ENCODE peak calls at places on chromosomes 12 and 14, in eight cellular contexts. One of them, this sample, is unnamed.

GRCh38 chr12:71900091-71900490 is 38.6 kb upstream of the TPH2 start:
- DNase-seq in MV-4-11: no peak
- DNase-seq in astrocyte of the cerebellum: no peak
- DNase-seq in posterior cingulate gyrus: no peak
- DNase-seq in foreskin fibroblast: peak; percentile 27
- DNase-seq in fibroblast of lung: peak; percentile 26
- DNase-seq in lung microvascular endothelial cell: peak; percentile 55
- DNase-seq in pancreas: no peak
- DNase-seq in this sample: no peak

GRCh38 chr12:102462803-102463499 is 17.4 kb downstream of the IGF1 start:
- DNase-seq in posterior cingulate gyrus: no peak
- DNase-seq in foreskin fibroblast: peak; percentile 35
- DNase-seq in fibroblast of lung: peak; percentile 82
- DNase-seq in astrocyte of the cerebellum: no peak
- DNase-seq in lung microvascular endothelial cell: peak; percentile 19
- DNase-seq in MV-4-11: no peak
- DNase-seq in pancreas: no peak
- DNase-seq in this sample: no peak

GRCh38 chr14:65252471-65253255 is 150.3 kb upstream of the MAX start:
- DNase-seq in posterior cingulate gyrus: no peak
- DNase-seq in MV-4-11: no peak
- DNase-seq in fibroblast of lung: no peak
- DNase-seq in astrocyte of the cerebellum: no peak
- DNase-seq in pancreas: no peak
- DNase-seq in lung microvascular endothelial cell: no peak
- DNase-seq in foreskin fibroblast: no peak
- DNase-seq in this sample: no peak

GRCh38 chr14:56972948-56973347 is 162.7 kb upstream of the OTX2 start:
- DNase-seq in fibroblast of lung: no peak
- DNase-seq in astrocyte of the cerebellum: no peak
- DNase-seq in lung microvascular endothelial cell: no peak
- DNase-seq in pancreas: no peak
- DNase-seq in MV-4-11: no peak
- DNase-seq in foreskin fibroblast: no peak
- DNase-seq in posterior cingulate gyrus: no peak
- DNase-seq in this sample: no peak

GRCh38 chr12:125187780-125188741 is 122.8 kb downstream of the AACS start:
- DNase-seq in astrocyte of the cerebellum: no peak
- DNase-seq in posterior cingulate gyrus: no peak
- DNase-seq in foreskin fibroblast: peak; percentile 19
- DNase-seq in fibroblast of lung: no peak
- DNase-seq in pancreas: no peak
- DNase-seq in lung microvascular endothelial cell: no peak
- DNase-seq in MV-4-11: no peak
- DNase-seq in this sample: no peak

GRCh38 chr14:59354666-59355065 is 110.5 kb downstream of the GPR135 start:
- DNase-seq in MV-4-11: no peak
- DNase-seq in lung microvascular endothelial cell: no peak
- DNase-seq in pancreas: no peak
- DNase-seq in astrocyte of the cerebellum: no peak
- DNase-seq in foreskin fibroblast: peak; percentile 88
- DNase-seq in fibroblast of lung: peak; percentile 75
- DNase-seq in posterior cingulate gyrus: no peak
- DNase-seq in this sample: no peak

GRCh38 chr12:112575559-112576067 is 156.9 kb downstream of the PTPN11 start:
- DNase-seq in lung microvascular endothelial cell: no peak
- DNase-seq in foreskin fibroblast: no peak
- DNase-seq in fibroblast of lung: no peak
- DNase-seq in astrocyte of the cerebellum: no peak
- DNase-seq in pancreas: no peak
- DNase-seq in MV-4-11: no peak
- DNase-seq in posterior cingulate gyrus: no peak
- DNase-seq in this sample: no peak

GRCh38 chr14:26888592-26888991 is 290.8 kb upstream of the NOVA1 start:
- DNase-seq in posterior cingulate gyrus: no peak
- DNase-seq in foreskin fibroblast: no peak
- DNase-seq in MV-4-11: no peak
- DNase-seq in pancreas: no peak
- DNase-seq in astrocyte of the cerebellum: no peak
- DNase-seq in fibroblast of lung: no peak
- DNase-seq in lung microvascular endothelial cell: no peak
- DNase-seq in this sample: no peak

GRCh38 chr14:21913759-21914158 is 240.1 kb upstream of the OR4E1 start:
- DNase-seq in astrocyte of the cerebellum: peak; percentile 31
- DNase-seq in lung microvascular endothelial cell: peak; percentile 88
- DNase-seq in MV-4-11: peak; percentile 71
- DNase-seq in pancreas: no peak
- DNase-seq in posterior cingulate gyrus: peak; percentile 61
- DNase-seq in foreskin fibroblast: peak; percentile 1
- DNase-seq in fibroblast of lung: peak; percentile 65
- DNase-seq in this sample: peak; percentile 16

GRCh38 chr12:4270670-4271432 is 2.7 kb upstream of the CCND2 start:
- DNase-seq in astrocyte of the cerebellum: no peak
- DNase-seq in posterior cingulate gyrus: no peak
- DNase-seq in fibroblast of lung: peak; percentile 37
- DNase-seq in foreskin fibroblast: peak; percentile 63
- DNase-seq in lung microvascular endothelial cell: peak; percentile 48
- DNase-seq in MV-4-11: peak; percentile 77
- DNase-seq in pancreas: peak; percentile 51
- DNase-seq in this sample: no peak

GRCh38 chr12:104969328-104969727 is 11.2 kb upstream of the SLC41A2 start:
- DNase-seq in fibroblast of lung: no peak
- DNase-seq in astrocyte of the cerebellum: no peak
- DNase-seq in pancreas: no peak
- DNase-seq in lung microvascular endothelial cell: no peak
- DNase-seq in posterior cingulate gyrus: no peak
- DNase-seq in MV-4-11: no peak
- DNase-seq in foreskin fibroblast: no peak
- DNase-seq in this sample: no peak

GRCh38 chr12:9870311-9870866 is 1.2 kb upstream of the CLEC2B start:
- DNase-seq in MV-4-11: no peak
- DNase-seq in foreskin fibroblast: no peak
- DNase-seq in posterior cingulate gyrus: no peak
- DNase-seq in fibroblast of lung: peak; percentile 27
- DNase-seq in lung microvascular endothelial cell: peak; percentile 57
- DNase-seq in pancreas: no peak
- DNase-seq in astrocyte of the cerebellum: no peak
- DNase-seq in this sample: no peak

GRCh38 chr12:57232156-57232756 is 2.7 kb downstream of the SHMT2 start:
- DNase-seq in pancreas: peak; percentile 23
- DNase-seq in astrocyte of the cerebellum: no peak
- DNase-seq in foreskin fibroblast: no peak
- DNase-seq in MV-4-11: no peak
- DNase-seq in posterior cingulate gyrus: no peak
- DNase-seq in lung microvascular endothelial cell: no peak
- DNase-seq in fibroblast of lung: no peak
- DNase-seq in this sample: no peak

GRCh38 chr14:61545716-61546455 is 149.4 kb upstream of the HIF1A start:
- DNase-seq in lung microvascular endothelial cell: no peak
- DNase-seq in pancreas: no peak
- DNase-seq in MV-4-11: no peak
- DNase-seq in astrocyte of the cerebellum: no peak
- DNase-seq in fibroblast of lung: no peak
- DNase-seq in posterior cingulate gyrus: peak; percentile 86
- DNase-seq in foreskin fibroblast: peak; percentile 12
- DNase-seq in this sample: no peak

GRCh38 chr12:46752396-46752795 is 73.4 kb downstream of the SLC38A4 start:
- DNase-seq in astrocyte of the cerebellum: no peak
- DNase-seq in fibroblast of lung: no peak
- DNase-seq in foreskin fibroblast: no peak
- DNase-seq in pancreas: no peak
- DNase-seq in posterior cingulate gyrus: no peak
- DNase-seq in lung microvascular endothelial cell: no peak
- DNase-seq in MV-4-11: no peak
- DNase-seq in this sample: no peak

GRCh38 chr14:102889615-102890014 is 32.8 kb upstream of the AMN start:
- DNase-seq in foreskin fibroblast: no peak
- DNase-seq in lung microvascular endothelial cell: no peak
- DNase-seq in pancreas: no peak
- DNase-seq in posterior cingulate gyrus: no peak
- DNase-seq in MV-4-11: no peak
- DNase-seq in fibroblast of lung: no peak
- DNase-seq in astrocyte of the cerebellum: no peak
- DNase-seq in this sample: no peak

GRCh38 chr12:64172143-64172970 is 49.7 kb downstream of the KICS2 start:
- DNase-seq in MV-4-11: no peak
- DNase-seq in posterior cingulate gyrus: no peak
- DNase-seq in fibroblast of lung: no peak
- DNase-seq in foreskin fibroblast: no peak
- DNase-seq in astrocyte of the cerebellum: no peak
- DNase-seq in lung microvascular endothelial cell: no peak
- DNase-seq in pancreas: no peak
- DNase-seq in this sample: no peak

GRCh38 chr12:52659395-52659794 is 7.4 kb upstream of the KRT2 start:
- DNase-seq in fibroblast of lung: no peak
- DNase-seq in posterior cingulate gyrus: no peak
- DNase-seq in foreskin fibroblast: no peak
- DNase-seq in pancreas: no peak
- DNase-seq in MV-4-11: no peak
- DNase-seq in astrocyte of the cerebellum: no peak
- DNase-seq in lung microvascular endothelial cell: no peak
- DNase-seq in this sample: no peak

GRCh38 chr12:87930033-87930432 is 99.2 kb downstream of the C12orf50 start:
- DNase-seq in astrocyte of the cerebellum: peak; percentile 33
- DNase-seq in MV-4-11: peak; percentile 22
- DNase-seq in lung microvascular endothelial cell: no peak
- DNase-seq in foreskin fibroblast: peak; percentile 87
- DNase-seq in pancreas: no peak
- DNase-seq in posterior cingulate gyrus: peak; percentile 71
- DNase-seq in fibroblast of lung: peak; percentile 88
- DNase-seq in this sample: no peak

GRCh38 chr12:12718853-12719252 is 1.7 kb downstream of the CDKN1B start:
- DNase-seq in astrocyte of the cerebellum: no peak
- DNase-seq in lung microvascular endothelial cell: peak; percentile 30
- DNase-seq in pancreas: no peak
- DNase-seq in foreskin fibroblast: peak; percentile 59
- DNase-seq in fibroblast of lung: peak; percentile 54
- DNase-seq in MV-4-11: peak; percentile 26
- DNase-seq in posterior cingulate gyrus: no peak
- DNase-seq in this sample: no peak

GRCh38 chr12:56998981-56999380 is 7.4 kb downstream of the ZBTB39 start:
- DNase-seq in astrocyte of the cerebellum: no peak
- DNase-seq in pancreas: no peak
- DNase-seq in fibroblast of lung: no peak
- DNase-seq in MV-4-11: peak; percentile 54
- DNase-seq in posterior cingulate gyrus: no peak
- DNase-seq in lung microvascular endothelial cell: no peak
- DNase-seq in foreskin fibroblast: no peak
- DNase-seq in this sample: peak; percentile 80

GRCh38 chr14:103550451-103551337 is 11.8 kb downstream of the BAG5 start:
- DNase-seq in posterior cingulate gyrus: peak; percentile 71
- DNase-seq in fibroblast of lung: no peak
- DNase-seq in MV-4-11: no peak
- DNase-seq in foreskin fibroblast: no peak
- DNase-seq in astrocyte of the cerebellum: no peak
- DNase-seq in pancreas: peak; percentile 38
- DNase-seq in lung microvascular endothelial cell: no peak
- DNase-seq in this sample: no peak

GRCh38 chr12:93766802-93767523 is 89.8 kb downstream of the CRADD start:
- DNase-seq in pancreas: no peak
- DNase-seq in astrocyte of the cerebellum: no peak
- DNase-seq in lung microvascular endothelial cell: peak; percentile 71
- DNase-seq in fibroblast of lung: peak; percentile 92
- DNase-seq in MV-4-11: peak; percentile 71
- DNase-seq in posterior cingulate gyrus: no peak
- DNase-seq in foreskin fibroblast: peak; percentile 88
- DNase-seq in this sample: peak; percentile 37

GRCh38 chr14:31893156-31893813 is 183.8 kb upstream of the ARHGAP5 start:
- DNase-seq in foreskin fibroblast: peak; percentile 22
- DNase-seq in MV-4-11: no peak
- DNase-seq in lung microvascular endothelial cell: peak; percentile 9
- DNase-seq in pancreas: no peak
- DNase-seq in fibroblast of lung: no peak
- DNase-seq in posterior cingulate gyrus: no peak
- DNase-seq in astrocyte of the cerebellum: no peak
- DNase-seq in this sample: no peak

GRCh38 chr14:21894003-21894897 is 220.6 kb upstream of the OR4E1 start:
- DNase-seq in MV-4-11: no peak
- DNase-seq in astrocyte of the cerebellum: no peak
- DNase-seq in fibroblast of lung: no peak
- DNase-seq in posterior cingulate gyrus: peak; percentile 72
- DNase-seq in pancreas: no peak
- DNase-seq in foreskin fibroblast: no peak
- DNase-seq in lung microvascular endothelial cell: no peak
- DNase-seq in this sample: no peak

GRCh38 chr12:554001-554285 is 94.2 kb downstream of the B4GALNT3 start:
- DNase-seq in lung microvascular endothelial cell: no peak
- DNase-seq in MV-4-11: no peak
- DNase-seq in pancreas: no peak
- DNase-seq in fibroblast of lung: no peak
- DNase-seq in foreskin fibroblast: no peak
- DNase-seq in astrocyte of the cerebellum: no peak
- DNase-seq in posterior cingulate gyrus: peak; percentile 37
- DNase-seq in this sample: no peak

GRCh38 chr12:87317302-87317701 is 711.9 kb downstream of the C12orf50 start:
- DNase-seq in foreskin fibroblast: no peak
- DNase-seq in MV-4-11: no peak
- DNase-seq in fibroblast of lung: no peak
- DNase-seq in pancreas: no peak
- DNase-seq in lung microvascular endothelial cell: no peak
- DNase-seq in astrocyte of the cerebellum: no peak
- DNase-seq in posterior cingulate gyrus: no peak
- DNase-seq in this sample: no peak

GRCh38 chr14:90593254-90594040 is 196.6 kb downstream of the CALM1 start:
- DNase-seq in pancreas: no peak
- DNase-seq in astrocyte of the cerebellum: no peak
- DNase-seq in lung microvascular endothelial cell: no peak
- DNase-seq in posterior cingulate gyrus: no peak
- DNase-seq in MV-4-11: no peak
- DNase-seq in foreskin fibroblast: no peak
- DNase-seq in fibroblast of lung: no peak
- DNase-seq in this sample: no peak

GRCh38 chr14:60724080-60724618 is at the start of gene SIX4:
- DNase-seq in lung microvascular endothelial cell: peak; percentile 80
- DNase-seq in pancreas: peak; percentile 73
- DNase-seq in foreskin fibroblast: peak; percentile 95
- DNase-seq in MV-4-11: no peak
- DNase-seq in fibroblast of lung: peak; percentile 89
- DNase-seq in astrocyte of the cerebellum: peak; percentile 63
- DNase-seq in posterior cingulate gyrus: peak; percentile 78
- DNase-seq in this sample: peak; percentile 60

GRCh38 chr14:102275866-102276265 is 29.1 kb downstream of the MOK start:
- DNase-seq in astrocyte of the cerebellum: no peak
- DNase-seq in fibroblast of lung: no peak
- DNase-seq in lung microvascular endothelial cell: no peak
- DNase-seq in posterior cingulate gyrus: no peak
- DNase-seq in MV-4-11: no peak
- DNase-seq in pancreas: no peak
- DNase-seq in foreskin fibroblast: no peak
- DNase-seq in this sample: no peak

GRCh38 chr14:100532916-100533630 is 54.1 kb downstream of the BEGAIN start:
- DNase-seq in fibroblast of lung: peak; percentile 44
- DNase-seq in posterior cingulate gyrus: peak; percentile 67
- DNase-seq in foreskin fibroblast: peak; percentile 29
- DNase-seq in astrocyte of the cerebellum: peak; percentile 57
- DNase-seq in MV-4-11: peak; percentile 90
- DNase-seq in lung microvascular endothelial cell: no peak
- DNase-seq in pancreas: peak; percentile 85
- DNase-seq in this sample: no peak

GRCh38 chr12:122051231-122051876 is 27.2 kb upstream of the MLXIP start:
- DNase-seq in lung microvascular endothelial cell: peak; percentile 81
- DNase-seq in foreskin fibroblast: peak; percentile 27
- DNase-seq in pancreas: peak; percentile 56
- DNase-seq in posterior cingulate gyrus: no peak
- DNase-seq in MV-4-11: no peak
- DNase-seq in fibroblast of lung: peak; percentile 61
- DNase-seq in astrocyte of the cerebellum: no peak
- DNase-seq in this sample: no peak

GRCh38 chr14:42140831-42141279 is 534.2 kb downstream of the LRFN5 start:
- DNase-seq in pancreas: no peak
- DNase-seq in posterior cingulate gyrus: no peak
- DNase-seq in astrocyte of the cerebellum: no peak
- DNase-seq in lung microvascular endothelial cell: no peak
- DNase-seq in fibroblast of lung: peak; percentile 53
- DNase-seq in foreskin fibroblast: peak; percentile 85
- DNase-seq in MV-4-11: no peak
- DNase-seq in this sample: no peak

GRCh38 chr12:90338365-90338764 is 616.6 kb downstream of the CCER1 start:
- DNase-seq in foreskin fibroblast: no peak
- DNase-seq in astrocyte of the cerebellum: no peak
- DNase-seq in pancreas: no peak
- DNase-seq in MV-4-11: no peak
- DNase-seq in lung microvascular endothelial cell: no peak
- DNase-seq in posterior cingulate gyrus: no peak
- DNase-seq in fibroblast of lung: no peak
- DNase-seq in this sample: no peak